ENCODE peak calls at places on chromosome 12, in seven cellular contexts. One of them, this sample, is unnamed.

GRCh38 chr12:57840701-57841100 is 5.8 kb downstream of the CTDSP2 start:
- DNase-seq in stimulated activated CD4-positive, alpha-beta T cell treated with anti-CD3 and anti-CD28 coated beads, Interleukin-2, amount 100 ng/mL, for 24 hours: no peak
- DNase-seq in hippocampal formation: no peak
- DNase-seq in GM18507: no peak
- DNase-seq in lower lobe of right lung: no peak
- DNase-seq in HL-60: no peak
- DNase-seq in EL: no peak
- DNase-seq in this sample: no peak

GRCh38 chr12:120361506-120362208 is 7.3 kb downstream of the MSI1 start:
- DNase-seq in stimulated activated CD4-positive, alpha-beta T cell treated with anti-CD3 and anti-CD28 coated beads, Interleukin-2, amount 100 ng/mL, for 24 hours: no peak
- DNase-seq in hippocampal formation: peak
- DNase-seq in GM18507: no peak
- DNase-seq in lower lobe of right lung: no peak
- DNase-seq in HL-60: no peak
- DNase-seq in EL: peak
- DNase-seq in this sample: peak

GRCh38 chr12:25436206-25436912 is 116.7 kb downstream of the LMNTD1 start:
- DNase-seq in stimulated activated CD4-positive, alpha-beta T cell treated with anti-CD3 and anti-CD28 coated beads, Interleukin-2, amount 100 ng/mL, for 24 hours: no peak
- DNase-seq in hippocampal formation: peak
- DNase-seq in GM18507: peak
- DNase-seq in lower lobe of right lung: no peak
- DNase-seq in HL-60: peak
- DNase-seq in EL: peak
- DNase-seq in this sample: peak

GRCh38 chr12:119729871-119730270 is 61.9 kb downstream of the PRKAB1 start:
- DNase-seq in stimulated activated CD4-positive, alpha-beta T cell treated with anti-CD3 and anti-CD28 coated beads, Interleukin-2, amount 100 ng/mL, for 24 hours: no peak
- DNase-seq in hippocampal formation: no peak
- DNase-seq in GM18507: no peak
- DNase-seq in lower lobe of right lung: no peak
- DNase-seq in HL-60: no peak
- DNase-seq in EL: no peak
- DNase-seq in this sample: no peak

GRCh38 chr12:80504389-80505153 is 60.5 kb downstream of the PTPRQ start:
- DNase-seq in stimulated activated CD4-positive, alpha-beta T cell treated with anti-CD3 and anti-CD28 coated beads, Interleukin-2, amount 100 ng/mL, for 24 hours: no peak
- DNase-seq in hippocampal formation: no peak
- DNase-seq in GM18507: no peak
- DNase-seq in lower lobe of right lung: no peak
- DNase-seq in HL-60: no peak
- DNase-seq in EL: peak
- DNase-seq in this sample: no peak

GRCh38 chr12:19683178-19683927 is 244.1 kb downstream of the AEBP2 start:
- DNase-seq in stimulated activated CD4-positive, alpha-beta T cell treated with anti-CD3 and anti-CD28 coated beads, Interleukin-2, amount 100 ng/mL, for 24 hours: no peak
- DNase-seq in hippocampal formation: no peak
- DNase-seq in GM18507: no peak
- DNase-seq in lower lobe of right lung: no peak
- DNase-seq in HL-60: no peak
- DNase-seq in EL: peak
- DNase-seq in this sample: no peak

GRCh38 chr12:30862486-30862885 is 64.1 kb upstream of the TSPAN11 start:
- DNase-seq in stimulated activated CD4-positive, alpha-beta T cell treated with anti-CD3 and anti-CD28 coated beads, Interleukin-2, amount 100 ng/mL, for 24 hours: no peak
- DNase-seq in hippocampal formation: no peak
- DNase-seq in GM18507: no peak
- DNase-seq in lower lobe of right lung: no peak
- DNase-seq in HL-60: no peak
- DNase-seq in EL: no peak
- DNase-seq in this sample: no peak

GRCh38 chr12:34298971-34299801 is 276.9 kb downstream of the ALG10 start:
- DNase-seq in stimulated activated CD4-positive, alpha-beta T cell treated with anti-CD3 and anti-CD28 coated beads, Interleukin-2, amount 100 ng/mL, for 24 hours: no peak
- DNase-seq in hippocampal formation: no peak
- DNase-seq in GM18507: no peak
- DNase-seq in lower lobe of right lung: peak
- DNase-seq in HL-60: no peak
- DNase-seq in EL: no peak
- DNase-seq in this sample: no peak

GRCh38 chr12:114226241-114226928 is 179.6 kb downstream of the TBX5 start:
- DNase-seq in stimulated activated CD4-positive, alpha-beta T cell treated with anti-CD3 and anti-CD28 coated beads, Interleukin-2, amount 100 ng/mL, for 24 hours: no peak
- DNase-seq in hippocampal formation: no peak
- DNase-seq in GM18507: no peak
- DNase-seq in lower lobe of right lung: no peak
- DNase-seq in HL-60: no peak
- DNase-seq in EL: no peak
- DNase-seq in this sample: no peak

GRCh38 chr12:14948672-14949071 is 10.3 kb upstream of the ERP27 start:
- DNase-seq in stimulated activated CD4-positive, alpha-beta T cell treated with anti-CD3 and anti-CD28 coated beads, Interleukin-2, amount 100 ng/mL, for 24 hours: peak
- DNase-seq in hippocampal formation: no peak
- DNase-seq in GM18507: peak
- DNase-seq in lower lobe of right lung: no peak
- DNase-seq in HL-60: peak
- DNase-seq in EL: peak
- DNase-seq in this sample: peak

GRCh38 chr12:56839489-56840442 is 76.6 kb downstream of the HSD17B6 start:
- DNase-seq in stimulated activated CD4-positive, alpha-beta T cell treated with anti-CD3 and anti-CD28 coated beads, Interleukin-2, amount 100 ng/mL, for 24 hours: peak
- DNase-seq in hippocampal formation: peak
- DNase-seq in GM18507: no peak
- DNase-seq in lower lobe of right lung: peak
- DNase-seq in HL-60: peak
- DNase-seq in EL: peak
- DNase-seq in this sample: no peak

GRCh38 chr12:39499296-39499695 is 56.4 kb upstream of the KIF21A start:
- DNase-seq in stimulated activated CD4-positive, alpha-beta T cell treated with anti-CD3 and anti-CD28 coated beads, Interleukin-2, amount 100 ng/mL, for 24 hours: no peak
- DNase-seq in hippocampal formation: no peak
- DNase-seq in GM18507: no peak
- DNase-seq in lower lobe of right lung: no peak
- DNase-seq in HL-60: no peak
- DNase-seq in EL: no peak
- DNase-seq in this sample: no peak

GRCh38 chr12:114976361-114976760 is 292.4 kb upstream of the TBX3 start:
- DNase-seq in stimulated activated CD4-positive, alpha-beta T cell treated with anti-CD3 and anti-CD28 coated beads, Interleukin-2, amount 100 ng/mL, for 24 hours: no peak
- DNase-seq in hippocampal formation: no peak
- DNase-seq in GM18507: no peak
- DNase-seq in lower lobe of right lung: no peak
- DNase-seq in HL-60: no peak
- DNase-seq in EL: peak
- DNase-seq in this sample: no peak

GRCh38 chr12:120688527-120689071 is 1.6 kb downstream of the MLEC start:
- DNase-seq in stimulated activated CD4-positive, alpha-beta T cell treated with anti-CD3 and anti-CD28 coated beads, Interleukin-2, amount 100 ng/mL, for 24 hours: no peak
- DNase-seq in hippocampal formation: no peak
- DNase-seq in GM18507: no peak
- DNase-seq in lower lobe of right lung: no peak
- DNase-seq in HL-60: peak
- DNase-seq in EL: peak
- DNase-seq in this sample: no peak

This sample was measured in stimulated activated naive B cell treated with anti-CD40 and anti-IgM and Interleukin-4, amounts not matched to agents 10 μg/mL and 1 μg/mL and 100 μg/mL, for 72 hours.